ENCODE peak calls at places on chromosomes 1 and 21, in six cellular contexts. One of them, this sample, is unnamed.

GRCh38 chr21:41777934-41778815 is 11.3 kb upstream of the RIPK4 start:
- DNase-seq in stimulated activated CD4-positive, alpha-beta T cell treated with anti-CD3 and anti-CD28 coated beads, Interleukin-12 subunit alpha, Interleukin-12 subunit beta, amount 100 ng/mL, for 48 hours: no peak
- DNase-seq in left colon: peak
- DNase-seq in stromal cell of bone marrow: peak
- DNase-seq in iris pigment epithelial cell: peak
- DNase-seq in H4: peak
- DNase-seq in this sample: no peak

GRCh38 chr1:240109130-240109529 is 17.4 kb downstream of the FMN2 start:
- DNase-seq in H4: no peak
- DNase-seq in left colon: no peak
- DNase-seq in stimulated activated CD4-positive, alpha-beta T cell treated with anti-CD3 and anti-CD28 coated beads, Interleukin-12 subunit alpha, Interleukin-12 subunit beta, amount 100 ng/mL, for 48 hours: no peak
- DNase-seq in iris pigment epithelial cell: peak
- DNase-seq in stromal cell of bone marrow: no peak
- DNase-seq in this sample: no peak

GRCh38 chr1:3777078-3777547 is 4.6 kb downstream of the SMIM1 start:
- DNase-seq in stromal cell of bone marrow: no peak
- DNase-seq in iris pigment epithelial cell: no peak
- DNase-seq in left colon: no peak
- DNase-seq in stimulated activated CD4-positive, alpha-beta T cell treated with anti-CD3 and anti-CD28 coated beads, Interleukin-12 subunit alpha, Interleukin-12 subunit beta, amount 100 ng/mL, for 48 hours: no peak
- DNase-seq in H4: no peak
- DNase-seq in this sample: no peak

GRCh38 chr21:45916011-45916840 is 65.3 kb upstream of the COL6A1 start:
- DNase-seq in H4: no peak
- DNase-seq in left colon: no peak
- DNase-seq in stimulated activated CD4-positive, alpha-beta T cell treated with anti-CD3 and anti-CD28 coated beads, Interleukin-12 subunit alpha, Interleukin-12 subunit beta, amount 100 ng/mL, for 48 hours: no peak
- DNase-seq in iris pigment epithelial cell: no peak
- DNase-seq in stromal cell of bone marrow: no peak
- DNase-seq in this sample: no peak

GRCh38 chr1:226304291-226304955 is 4.5 kb downstream of the LIN9 start:
- DNase-seq in H4: no peak
- DNase-seq in left colon: no peak
- DNase-seq in stimulated activated CD4-positive, alpha-beta T cell treated with anti-CD3 and anti-CD28 coated beads, Interleukin-12 subunit alpha, Interleukin-12 subunit beta, amount 100 ng/mL, for 48 hours: no peak
- DNase-seq in iris pigment epithelial cell: no peak
- DNase-seq in stromal cell of bone marrow: no peak
- DNase-seq in this sample: no peak

GRCh38 chr1:236075848-236076247 is 11.0 kb upstream of the NID1 start:
- DNase-seq in iris pigment epithelial cell: no peak
- DNase-seq in stimulated activated CD4-positive, alpha-beta T cell treated with anti-CD3 and anti-CD28 coated beads, Interleukin-12 subunit alpha, Interleukin-12 subunit beta, amount 100 ng/mL, for 48 hours: no peak
- DNase-seq in left colon: no peak
- DNase-seq in stromal cell of bone marrow: no peak
- DNase-seq in H4: no peak
- DNase-seq in this sample: no peak

GRCh38 chr1:206002833-206003532 is at the start of gene RAB7B:
- DNase-seq in iris pigment epithelial cell: peak
- DNase-seq in stromal cell of bone marrow: peak
- DNase-seq in left colon: peak
- DNase-seq in stimulated activated CD4-positive, alpha-beta T cell treated with anti-CD3 and anti-CD28 coated beads, Interleukin-12 subunit alpha, Interleukin-12 subunit beta, amount 100 ng/mL, for 48 hours: no peak
- DNase-seq in H4: peak
- DNase-seq in this sample: no peak

GRCh38 chr1:170707959-170708666 is 44.2 kb downstream of the PRRX1 start:
- DNase-seq in stimulated activated CD4-positive, alpha-beta T cell treated with anti-CD3 and anti-CD28 coated beads, Interleukin-12 subunit alpha, Interleukin-12 subunit beta, amount 100 ng/mL, for 48 hours: no peak
- DNase-seq in H4: peak
- DNase-seq in left colon: no peak
- DNase-seq in iris pigment epithelial cell: peak
- DNase-seq in stromal cell of bone marrow: peak
- DNase-seq in this sample: no peak

GRCh38 chr1:66132324-66132723 is 339.6 kb downstream of the PDE4B start:
- DNase-seq in stimulated activated CD4-positive, alpha-beta T cell treated with anti-CD3 and anti-CD28 coated beads, Interleukin-12 subunit alpha, Interleukin-12 subunit beta, amount 100 ng/mL, for 48 hours: no peak
- DNase-seq in stromal cell of bone marrow: peak
- DNase-seq in H4: no peak
- DNase-seq in left colon: no peak
- DNase-seq in iris pigment epithelial cell: no peak
- DNase-seq in this sample: no peak

GRCh38 chr21:42844411-42845113 is 34.8 kb downstream of the WDR4 start:
- DNase-seq in stimulated activated CD4-positive, alpha-beta T cell treated with anti-CD3 and anti-CD28 coated beads, Interleukin-12 subunit alpha, Interleukin-12 subunit beta, amount 100 ng/mL, for 48 hours: no peak
- DNase-seq in H4: no peak
- DNase-seq in stromal cell of bone marrow: no peak
- DNase-seq in left colon: no peak
- DNase-seq in iris pigment epithelial cell: no peak
- DNase-seq in this sample: no peak

GRCh38 chr1:241848680-241849344 is 808 bp downstream of the EXO1 start:
- DNase-seq in stimulated activated CD4-positive, alpha-beta T cell treated with anti-CD3 and anti-CD28 coated beads, Interleukin-12 subunit alpha, Interleukin-12 subunit beta, amount 100 ng/mL, for 48 hours: no peak
- DNase-seq in iris pigment epithelial cell: no peak
- DNase-seq in stromal cell of bone marrow: no peak
- DNase-seq in left colon: no peak
- DNase-seq in H4: no peak
- DNase-seq in this sample: no peak

GRCh38 chr1:246742396-246742795 is 18.2 kb downstream of the SCCPDH start:
- DNase-seq in H4: no peak
- DNase-seq in left colon: no peak
- DNase-seq in stimulated activated CD4-positive, alpha-beta T cell treated with anti-CD3 and anti-CD28 coated beads, Interleukin-12 subunit alpha, Interleukin-12 subunit beta, amount 100 ng/mL, for 48 hours: no peak
- DNase-seq in stromal cell of bone marrow: no peak
- DNase-seq in iris pigment epithelial cell: no peak
- DNase-seq in this sample: no peak

GRCh38 chr21:37855568-37856391 is 60.5 kb downstream of the KCNJ6 start:
- DNase-seq in left colon: no peak
- DNase-seq in iris pigment epithelial cell: peak
- DNase-seq in stimulated activated CD4-positive, alpha-beta T cell treated with anti-CD3 and anti-CD28 coated beads, Interleukin-12 subunit alpha, Interleukin-12 subunit beta, amount 100 ng/mL, for 48 hours: no peak
- DNase-seq in stromal cell of bone marrow: no peak
- DNase-seq in H4: peak
- DNase-seq in this sample: no peak

GRCh38 chr1:51063121-51063520 is 38.9 kb upstream of the C1orf185 start:
- DNase-seq in stimulated activated CD4-positive, alpha-beta T cell treated with anti-CD3 and anti-CD28 coated beads, Interleukin-12 subunit alpha, Interleukin-12 subunit beta, amount 100 ng/mL, for 48 hours: no peak
- DNase-seq in iris pigment epithelial cell: peak
- DNase-seq in stromal cell of bone marrow: peak
- DNase-seq in H4: peak
- DNase-seq in left colon: no peak
- DNase-seq in this sample: no peak

GRCh38 chr1:56073614-56074356 is 505.6 kb downstream of the PLPP3 start:
- DNase-seq in iris pigment epithelial cell: no peak
- DNase-seq in left colon: peak
- DNase-seq in stimulated activated CD4-positive, alpha-beta T cell treated with anti-CD3 and anti-CD28 coated beads, Interleukin-12 subunit alpha, Interleukin-12 subunit beta, amount 100 ng/mL, for 48 hours: no peak
- DNase-seq in H4: peak
- DNase-seq in stromal cell of bone marrow: peak
- DNase-seq in this sample: no peak

GRCh38 chr1:1876335-1876935 is 14.5 kb downstream of the GNB1 start:
- DNase-seq in left colon: no peak
- DNase-seq in H4: no peak
- DNase-seq in iris pigment epithelial cell: peak
- DNase-seq in stromal cell of bone marrow: no peak
- DNase-seq in stimulated activated CD4-positive, alpha-beta T cell treated with anti-CD3 and anti-CD28 coated beads, Interleukin-12 subunit alpha, Interleukin-12 subunit beta, amount 100 ng/mL, for 48 hours: no peak
- DNase-seq in this sample: no peak

GRCh38 chr1:207925210-207925609 is 14.3 kb upstream of the CD34 start:
- DNase-seq in stimulated activated CD4-positive, alpha-beta T cell treated with anti-CD3 and anti-CD28 coated beads, Interleukin-12 subunit alpha, Interleukin-12 subunit beta, amount 100 ng/mL, for 48 hours: no peak
- DNase-seq in stromal cell of bone marrow: no peak
- DNase-seq in iris pigment epithelial cell: no peak
- DNase-seq in H4: peak
- DNase-seq in left colon: no peak
- DNase-seq in this sample: no peak

This sample was measured in GM19239.